ENCODE peak calls at places on chromosomes 5 and 9, in ten cellular contexts. P is tibial nerve, A is psoas muscle, Z is NB4, R is fibroblast of pulmonary artery, N is A549, L is H1, F is AG10803, I is bronchial epithelial cell, S is fibroblast of the aortic adventitia. Q is an unnamed sample.
A peak's percentile ranks its signal among the peaks of the same experiment; 100 is the strongest.

GRCh38 chr5:159971931-159972461 is 36.9 kb upstream of the TTC1 start:
- DNase-seq in P (no peak), N (no peak), S (no peak), F (no peak), A (no peak), Z (no peak), R (no peak), L (peak; percentile 58), I (no peak), Q (no peak)

GRCh38 chr5:176678584-176678983 is 31.3 kb downstream of the TSPAN17 start:
- DNase-seq in A (no peak), I (no peak), L (no peak), N (no peak), S (no peak), Z (no peak), F (no peak), R (no peak), P (no peak), Q (no peak)

GRCh38 chr5:14270212-14270702 is 127.1 kb downstream of the TRIO start:
- DNase-seq in A (peak; percentile 48), R (peak; percentile 79), S (peak; percentile 79), L (no peak), Z (peak; percentile 63), P (no peak), N (peak; percentile 76), F (peak; percentile 70), I (peak; percentile 63), Q (no peak)

GRCh38 chr9:107866912-107867311 is 377.3 kb upstream of the KLF4 start:
- DNase-seq in R (peak; percentile 43), I (peak; percentile 3), N (no peak), S (peak; percentile 54), A (no peak), L (no peak), F (peak; percentile 63), P (no peak), Z (peak; percentile 89), Q (no peak)

GRCh38 chr5:98050583-98050982 is 722.9 kb upstream of the RGMB start:
- DNase-seq in F (peak; percentile 23), R (peak; percentile 7), P (no peak), S (peak; percentile 4), Z (peak; percentile 7), N (peak; percentile 15), A (no peak), I (peak; percentile 69), L (no peak), Q (no peak)

GRCh38 chr5:169811023-169811422 is 169.3 kb downstream of the INSYN2B start:
- DNase-seq in F (no peak), P (no peak), N (no peak), S (no peak), R (no peak), I (no peak), A (no peak), L (no peak), Z (no peak), Q (no peak)

GRCh38 chr5:144117412-144117811 is 53.0 kb downstream of the YIPF5 start:
- DNase-seq in Z (no peak), L (no peak), A (no peak), P (no peak), F (no peak), R (peak; percentile 7), N (no peak), I (peak; percentile 28), S (no peak), Q (no peak)

GRCh38 chr5:143968071-143968878 is 156.3 kb downstream of the HMHB1 start:
- DNase-seq in S (peak; percentile 87), A (no peak), L (no peak), P (no peak), R (peak; percentile 65), I (peak; percentile 68), Z (peak; percentile 54), N (peak; percentile 75), F (peak; percentile 94), Q (peak; percentile 34)

GRCh38 chr5:159156839-159157238 is 52.5 kb downstream of the RNF145 start:
- DNase-seq in I (peak; percentile 79), P (no peak), Z (peak; percentile 71), S (peak; percentile 88), A (no peak), F (peak; percentile 73), N (peak; percentile 81), L (no peak), R (peak; percentile 87), Q (peak; percentile 44)

GRCh38 chr9:100222674-100223073 is 123.6 kb downstream of the INVS start:
- DNase-seq in N (peak; percentile 46), L (no peak), R (peak; percentile 62), I (peak; percentile 51), A (no peak), S (peak; percentile 66), F (peak; percentile 56), P (no peak), Z (peak; percentile 14), Q (no peak)

GRCh38 chr9:95477441-95477840 is 39.3 kb downstream of the PTCH1 start:
- DNase-seq in Z (no peak), I (peak; percentile 37), N (no peak), L (no peak), A (no peak), P (no peak), S (no peak), F (no peak), R (no peak), Q (no peak)

GRCh38 chr5:99191181-99191775 is 262.5 kb upstream of the CHD1 start:
- DNase-seq in P (no peak), I (no peak), A (no peak), F (no peak), Z (no peak), R (peak; percentile 0), L (no peak), N (no peak), S (peak; percentile 1), Q (no peak)

GRCh38 chr5:152883061-152883460 is 478.0 kb upstream of the NMUR2 start:
- DNase-seq in I (no peak), R (no peak), N (no peak), F (no peak), L (no peak), Z (no peak), S (no peak), A (no peak), P (no peak), Q (no peak)

GRCh38 chr5:146565764-146566163 is 49.8 kb upstream of the GPR151 start:
- DNase-seq in S (peak; percentile 64), N (peak; percentile 67), I (peak; percentile 67), P (no peak), A (no peak), L (peak; percentile 74), R (peak; percentile 65), Z (peak; percentile 71), F (peak; percentile 55), Q (peak; percentile 10)

GRCh38 chr5:132280371-132281240 is 13.6 kb upstream of the SLC22A4 start:
- DNase-seq in P (no peak), L (no peak), N (no peak), I (no peak), A (no peak), R (no peak), S (no peak), F (no peak), Z (no peak), Q (no peak)

GRCh38 chr5:73729329-73729728 is 103.3 kb downstream of the ARHGEF28 start:
- DNase-seq in A (no peak), L (no peak), R (no peak), S (no peak), I (peak; percentile 37), Z (no peak), P (no peak), F (no peak), N (peak; percentile 57), Q (no peak)

DNA sequence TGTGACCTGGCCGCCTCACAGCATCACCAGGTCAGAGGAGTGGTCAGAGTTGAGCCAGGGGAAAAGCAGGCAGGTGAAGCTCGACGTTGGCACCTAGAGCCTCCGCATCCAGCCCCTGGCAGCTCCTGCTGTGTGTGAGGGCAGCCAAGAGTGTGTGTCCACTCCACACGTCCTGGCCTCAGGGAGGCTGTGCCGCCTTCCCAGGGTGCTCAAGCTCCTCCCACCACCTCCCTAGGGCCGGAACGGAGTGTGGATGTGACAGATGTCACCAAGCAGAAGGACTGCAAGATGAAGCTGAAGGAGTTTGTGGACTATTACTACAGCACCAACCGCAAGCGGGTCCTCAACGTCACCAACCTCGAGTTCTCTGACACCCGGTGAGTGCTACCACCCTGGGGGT is 72.5 kb downstream of the PHF2 start:
- DNase-seq in P (no peak), F (no peak), L (no peak), Z (no peak), I (no peak), A (no peak), R (no peak), S (no peak), N (no peak), Q (no peak)
- TF ChIP-seq CTCF in P (no peak), F (no peak), L (no peak), Z (no peak), I (no peak), A (no peak), R (no peak), S (no peak), N (no peak), Q (no peak)

GRCh38 chr5:115843444-115844130 is 1.9 kb downstream of the AP3S1 start:
- DNase-seq in I (no peak), R (no peak), Z (peak; percentile 11), F (no peak), A (no peak), N (no peak), S (no peak), P (no peak), L (no peak), Q (no peak)
- H3K4me3 ChIP-seq in I (peak overlapping the region; percentile 94), R (peak overlapping the region; percentile 86), Z (peak overlapping the region; percentile 91), F (peak overlapping the region; percentile 77), A (peak overlapping the region; percentile 87), N (no peak overlapping the region), S (peak overlapping the region; percentile 89), P (peak overlapping the region; percentile 84), L (no peak overlapping the region), Q (peak overlapping the region; percentile 100)

GRCh38 chr5:11599499-11599898 is 304.7 kb downstream of the CTNND2 start:
- DNase-seq in L (no peak), I (no peak), Z (no peak), S (no peak), F (no peak), A (no peak), R (no peak), N (no peak), P (no peak), Q (no peak)

GRCh38 chr5:11596657-11597071 is 307.6 kb downstream of the CTNND2 start:
- DNase-seq in A (no peak), F (no peak), S (no peak), N (no peak), R (no peak), L (no peak), P (no peak), I (no peak), Z (no peak), Q (no peak)

GRCh38 chr5:11607944-11608343 is 296.3 kb downstream of the CTNND2 start:
- DNase-seq in S (no peak), N (no peak), A (no peak), L (no peak), F (no peak), P (no peak), R (no peak), Z (no peak), I (no peak), Q (no peak)

GRCh38 chr5:11602298-11602697 is 301.9 kb downstream of the CTNND2 start:
- DNase-seq in P (no peak), A (no peak), F (no peak), Z (no peak), R (no peak), L (no peak), S (no peak), N (no peak), I (no peak), Q (no peak)
- TF ChIP-seq CTCF in P (no peak), A (no peak), F (no peak), Z (no peak), R (no peak), L (peak; percentile 15), S (no peak), N (no peak), I (no peak), Q (no peak)

GRCh38 chr5:135359374-135360165 is 39.5 kb downstream of the MACROH2A1 start:
- DNase-seq in N (no peak), R (no peak), Z (no peak), I (no peak), S (no peak), F (no peak), A (no peak), P (no peak), L (no peak), Q (no peak)
- H3K4me3 ChIP-seq in N (no peak overlapping the region), R (no peak overlapping the region), Z (no peak overlapping the region), I (no peak overlapping the region), S (no peak overlapping the region), F (no peak overlapping the region), A (no peak overlapping the region), P (no peak overlapping the region), L (no peak overlapping the region), Q (no peak overlapping the region)

Q was measured in GM12864.